ENCODE peak calls at places on chromosomes 2 and 18, in seven cellular contexts. O is endothelial cell of umbilical vein, P is fibroblast of lung, A is hepatocyte, F is GM23248, W is MM.1S, R is astrocyte. X is an unnamed sample.

GRCh38 chr2:222523783-222524544 is 99.6 kb downstream of the SGPP2 start:
- DNase-seq in R (no peak), W (no peak), A (no peak), F (peak; percentile 3), O (no peak), P (no peak), X (peak; percentile 10)

GRCh38 chr2:237873382-237873781 is 14.0 kb downstream of the RAMP1 start:
- DNase-seq in A (peak; percentile 5), W (no peak), F (no peak), P (peak; percentile 29), R (no peak), O (no peak), X (peak; percentile 82)

GRCh38 chr18:13511961-13512572 is 214.3 kb downstream of the FAM210A start:
- DNase-seq in P (no peak), O (peak; percentile 24), W (no peak), F (no peak), R (no peak), A (no peak), X (no peak)

GRCh38 chr2:178401994-178402437 is 49.0 kb downstream of the PRKRA start:
- DNase-seq in A (no peak), W (no peak), F (no peak), O (no peak), P (no peak), R (no peak), X (no peak)

GRCh38 chr2:177604291-177605065 is 211.9 kb downstream of the AGPS start:
- DNase-seq in P (peak; percentile 82), F (peak; percentile 83), W (peak; percentile 44), O (peak; percentile 71), R (peak; percentile 60), A (peak; percentile 81), X (peak; percentile 23)

GRCh38 chr2:8624855-8625398 is 56.9 kb upstream of the ID2 start:
- DNase-seq in W (no peak), P (no peak), O (no peak), F (no peak), A (no peak), R (no peak), X (no peak)

GRCh38 chr2:177051278-177051677 is 161.3 kb upstream of the HNRNPA3 start:
- DNase-seq in A (no peak), W (no peak), R (no peak), O (no peak), P (no peak), F (no peak), X (no peak)

GRCh38 chr2:48347712-48348111 is 182.2 kb upstream of the STON1 start:
- DNase-seq in R (peak; percentile 23), F (peak; percentile 58), P (peak; percentile 39), A (no peak), O (no peak), W (no peak), X (peak; percentile 19)

GRCh38 chr2:173963323-173963816 is 1.8 kb downstream of the SP3 start:
- DNase-seq in P (peak; percentile 83), A (peak; percentile 73), F (peak; percentile 93), W (peak; percentile 76), O (peak; percentile 72), R (peak; percentile 68), X (peak; percentile 69)

GRCh38 chr2:239154971-239155805 is 245.6 kb downstream of the HDAC4 start:
- DNase-seq in R (no peak), F (no peak), A (no peak), W (no peak), P (no peak), O (no peak), X (no peak)

GRCh38 chr2:9799729-9800632 is 43.3 kb upstream of the TAF1B start:
- DNase-seq in W (peak; percentile 75), R (peak; percentile 44), F (peak; percentile 89), O (peak; percentile 82), A (peak; percentile 90), P (peak; percentile 79), X (peak; percentile 81)

GRCh38 chr2:86358982-86359381 is 21.6 kb upstream of the REEP1 start:
- DNase-seq in F (no peak), A (no peak), R (no peak), P (no peak), O (no peak), W (peak; percentile 77), X (no peak)

GRCh38 chr2:10990561-10991111 is 78.9 kb downstream of the KCNF1 start:
- DNase-seq in R (no peak), O (no peak), P (no peak), F (no peak), A (no peak), W (no peak), X (peak; percentile 43)

GRCh38 chr18:13369756-13370510 is 151.4 kb downstream of the LDLRAD4 start:
- DNase-seq in P (no peak), A (peak; percentile 59), F (no peak), O (no peak), R (peak; percentile 76), W (no peak), X (no peak)

GRCh38 chr18:10318686-10318960 is 135.8 kb upstream of the APCDD1 start:
- DNase-seq in W (no peak), P (peak; percentile 7), F (peak; percentile 75), A (no peak), O (no peak), R (no peak), X (no peak)

GRCh38 chr2:30165050-30165520 is 18.3 kb downstream of the YPEL5 start:
- DNase-seq in R (peak; percentile 80), W (peak; percentile 90), O (peak; percentile 87), F (peak; percentile 95), P (peak; percentile 94), A (peak; percentile 88), X (peak; percentile 80)

GRCh38 chr18:77470836-77471413 is 221.3 kb downstream of the GALR1 start:
- DNase-seq in O (no peak), A (no peak), F (no peak), R (no peak), W (no peak), P (no peak), X (no peak)

DNA sequence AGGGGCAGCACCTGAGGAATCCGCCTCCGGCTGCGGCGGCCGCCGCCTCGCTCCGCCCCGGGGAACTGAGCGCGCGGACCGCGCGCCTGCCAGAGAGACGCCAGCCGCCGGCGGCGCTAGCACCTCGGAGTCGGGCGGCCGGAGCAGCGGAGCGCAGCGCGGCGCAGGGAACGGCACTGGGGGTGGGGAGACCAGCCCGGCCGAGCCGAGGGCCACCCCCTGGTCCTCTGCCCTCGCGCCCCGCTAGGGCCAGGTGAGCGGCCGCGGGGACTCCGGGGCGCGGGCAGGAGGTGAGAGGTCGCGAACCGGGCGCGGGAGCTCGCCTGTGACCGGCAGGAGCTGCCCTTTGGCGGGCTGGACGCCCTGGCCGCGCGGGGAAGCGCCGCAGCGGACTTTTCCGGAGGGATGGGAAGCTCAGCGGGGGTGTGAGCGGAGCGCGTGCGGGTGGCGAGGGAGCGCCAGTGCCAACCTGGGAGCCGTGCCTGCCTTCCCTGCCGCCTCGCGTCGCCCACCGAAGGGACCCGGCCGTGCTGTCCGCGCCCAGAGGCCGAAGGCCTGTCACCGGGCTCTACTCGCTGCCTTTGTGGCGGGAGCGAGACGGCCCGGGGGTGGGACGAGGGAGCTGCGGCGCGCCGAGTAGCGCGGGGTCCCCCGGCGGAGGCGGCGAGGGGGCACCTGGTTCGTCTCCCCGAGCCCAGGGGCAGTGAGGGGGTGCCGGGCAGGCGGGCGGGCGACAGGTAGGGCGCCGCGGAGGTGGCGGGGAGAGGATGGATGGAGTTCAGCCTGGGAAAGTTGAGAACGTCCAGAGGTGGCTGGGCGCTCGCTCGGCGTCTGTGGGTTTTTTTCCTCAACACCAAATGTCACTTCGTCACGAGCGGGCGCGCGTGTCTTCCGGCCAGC is at the start of gene GREB1L:
- DNase-seq in P (peak; percentile 21), O (peak; percentile 26), F (peak; percentile 90), A (peak; percentile 90), R (peak; percentile 53), W (peak; percentile 60), X (peak; percentile 76)
- TF ChIP-seq EZH2 in P (no peak), O (peak; percentile 32), F (no peak), A (no peak), R (peak; percentile 81), W (no peak), X (no peak)

GRCh38 chr2:218086493-218086892 is 17.4 kb downstream of the RUFY4 start:
- DNase-seq in F (no peak), A (no peak), W (no peak), P (no peak), R (no peak), O (no peak), X (no peak)
- H3K27me3 ChIP-seq in F (peaks cover 69% of the 10 kb centered on the region), A (no peaks in the 10 kb centered on the region), W (no peaks in the 10 kb centered on the region), P (peaks cover 3% of the 10 kb centered on the region), R (peaks cover 12% of the 10 kb centered on the region), O (no peaks in the 10 kb centered on the region), X (no peaks in the 10 kb centered on the region)

GRCh38 chr18:5895886-5896740 is 791 bp upstream of the TMEM200C start:
- DNase-seq in F (peak; percentile 39), O (no peak), R (peak; percentile 59), P (peak; percentile 56), A (peak; percentile 69), W (no peak), X (no peak)
- TF ChIP-seq EZH2 in F (peak; percentile 84), O (no peak), R (peak; percentile 37), P (peak; percentile 84), A (peak; percentile 31), W (no peak), X (peak; percentile 58)

GRCh38 chr2:70904371-70905216 is 31.1 kb upstream of the ATP6V1B1 start:
- DNase-seq in P (no peak), F (no peak), O (no peak), W (no peak), R (no peak), A (no peak), X (no peak)

GRCh38 chr2:70905443-70905842 is 30.3 kb upstream of the ATP6V1B1 start:
- DNase-seq in P (no peak), O (no peak), R (no peak), W (no peak), A (no peak), F (no peak), X (no peak)

GRCh38 chr2:70907130-70907756 is 28.5 kb upstream of the ATP6V1B1 start:
- DNase-seq in R (no peak), O (no peak), F (no peak), W (no peak), A (peak; percentile 9), P (peak; percentile 45), X (no peak)

GRCh38 chr2:70906439-70907018 is 29.2 kb upstream of the ATP6V1B1 start:
- DNase-seq in W (no peak), O (no peak), R (no peak), A (peak; percentile 3), P (no peak), F (no peak), X (no peak)

GRCh38 chr2:70906022-70906421 is 29.7 kb upstream of the ATP6V1B1 start:
- DNase-seq in P (no peak), O (no peak), F (no peak), A (no peak), W (no peak), R (no peak), X (no peak)
- H3K27me3 ChIP-seq in P (no peaks in the 10 kb centered on the region), O (peaks cover 66% of the 10 kb centered on the region), F (peaks cover 15% of the 10 kb centered on the region), A (peaks cover 100% of the 10 kb centered on the region), W (peaks cover 32% of the 10 kb centered on the region), R (peaks cover 48% of the 10 kb centered on the region), X (peaks cover 22% of the 10 kb centered on the region)